ENCODE peak calls at places on chromosomes 1 and 21, in six cellular contexts. S, H, E, P, N and U are unnamed samples. For H3K4me1, the result is how much of the 10 kb centered on the place peaks cover.

GRCh38 chr1:167126811-167127210 is 32.9 kb downstream of the STYXL2 start:
- DNase-seq in S (no peak), N (no peak), H (no peak), P (no peak), E (no peak), U (no peak)

GRCh38 chr1:78779831-78780230 is 130.2 kb downstream of the IFI44 start:
- DNase-seq in P (no peak), E (no peak), N (no peak), H (no peak), S (no peak), U (no peak)

GRCh38 chr1:234842726-234843641 is 233.0 kb upstream of the IRF2BP2 start:
- DNase-seq in N (peak), H (no peak), S (no peak), E (no peak), P (no peak), U (no peak)

GRCh38 chr1:111441573-111442192 is 7.4 kb downstream of the WDR77 start:
- DNase-seq in P (no peak), E (peak), S (no peak), H (peak), N (no peak), U (no peak)

GRCh38 chr1:62906428-62906886 is 122.5 kb downstream of the ATG4C start:
- DNase-seq in S (no peak), H (peak), P (no peak), E (peak), N (no peak), U (no peak)

GRCh38 chr1:97105531-97105930 is 383.9 kb downstream of the PTBP2 start:
- DNase-seq in N (no peak), H (peak), S (no peak), P (no peak), E (peak), U (no peak)

GRCh38 chr1:185040333-185040732 is 5.0 kb upstream of the RNF2 start:
- DNase-seq in S (no peak), N (no peak), E (no peak), P (no peak), H (no peak), U (no peak)

GRCh38 chr1:167499106-167499505 is 19.2 kb downstream of the CD247 start:
- DNase-seq in N (no peak), E (no peak), S (no peak), H (no peak), P (no peak), U (no peak)

GRCh38 chr1:15469836-15470495 is 5.9 kb upstream of the CELA2B start:
- DNase-seq in E (no peak), S (no peak), P (no peak), H (no peak), N (no peak), U (no peak)

GRCh38 chr1:165763442-165763841 is 5.2 kb downstream of the TMCO1 start:
- DNase-seq in E (no peak), P (no peak), N (no peak), H (no peak), S (no peak), U (no peak)

GRCh38 chr1:14334336-14335176 is 263.9 kb upstream of the KAZN start:
- DNase-seq in H (no peak), N (no peak), P (no peak), E (no peak), S (no peak), U (no peak)

GRCh38 chr21:39176312-39176711 is 6.9 kb downstream of the PSMG1 start:
- DNase-seq in P (no peak), E (peak), H (no peak), N (no peak), S (no peak), U (no peak)

GRCh38 chr1:151574575-151575529 is 34.7 kb downstream of the TUFT1 start:
- DNase-seq in P (no peak), E (peak), H (no peak), N (no peak), S (no peak), U (peak)

GRCh38 chr1:19045898-19046889 is 89.7 kb upstream of the IFFO2 start:
- DNase-seq in N (no peak), P (peak), S (no peak), E (no peak), H (no peak), U (no peak)

GRCh38 chr1:8794605-8795004 is 22.8 kb downstream of the RERE start:
- DNase-seq in E (no peak), N (no peak), P (no peak), H (peak), S (no peak), U (no peak)

GRCh38 chr1:206930210-206930798 is 8.6 kb upstream of the FCMR start:
- DNase-seq in N (no peak), H (no peak), S (no peak), P (no peak), E (no peak), U (no peak)

GRCh38 chr1:69167876-69168275 is 399.8 kb upstream of the LRRC7 start:
- DNase-seq in E (no peak), H (no peak), N (no peak), S (no peak), P (no peak), U (no peak)

GRCh38 chr1:81801834-81802531 is 1.2 kb downstream of the ADGRL2 start:
- DNase-seq in S (peak), N (peak), E (peak), H (peak), P (peak), U (peak)

GRCh38 chr1:119097380-119097779 is 43.1 kb downstream of the WARS2 start:
- DNase-seq in S (no peak), P (no peak), N (no peak), H (no peak), E (peak), U (no peak)

GRCh38 chr1:8455700-8456305 is 137.9 kb downstream of the SLC45A1 start:
- DNase-seq in P (no peak), H (no peak), N (no peak), E (peak), S (no peak), U (no peak)

GRCh38 chr1:40948741-40949528 is 30.6 kb upstream of the CTPS1 start:
- DNase-seq in P (no peak), N (peak), S (peak), H (peak), E (peak), U (no peak)

GRCh38 chr1:235938714-235939487 is 72.2 kb upstream of the LYST start:
- DNase-seq in P (no peak), S (no peak), H (no peak), E (no peak), N (no peak), U (no peak)

GRCh38 chr1:2378956-2379732 is 12.2 kb downstream of the MORN1 start:
- DNase-seq in E (no peak), H (no peak), S (no peak), N (no peak), P (peak), U (peak)

GRCh38 chr1:91777630-91778300 is 108.2 kb downstream of the TGFBR3 start:
- DNase-seq in H (no peak), E (no peak), N (no peak), P (no peak), S (no peak), U (no peak)

DNA sequence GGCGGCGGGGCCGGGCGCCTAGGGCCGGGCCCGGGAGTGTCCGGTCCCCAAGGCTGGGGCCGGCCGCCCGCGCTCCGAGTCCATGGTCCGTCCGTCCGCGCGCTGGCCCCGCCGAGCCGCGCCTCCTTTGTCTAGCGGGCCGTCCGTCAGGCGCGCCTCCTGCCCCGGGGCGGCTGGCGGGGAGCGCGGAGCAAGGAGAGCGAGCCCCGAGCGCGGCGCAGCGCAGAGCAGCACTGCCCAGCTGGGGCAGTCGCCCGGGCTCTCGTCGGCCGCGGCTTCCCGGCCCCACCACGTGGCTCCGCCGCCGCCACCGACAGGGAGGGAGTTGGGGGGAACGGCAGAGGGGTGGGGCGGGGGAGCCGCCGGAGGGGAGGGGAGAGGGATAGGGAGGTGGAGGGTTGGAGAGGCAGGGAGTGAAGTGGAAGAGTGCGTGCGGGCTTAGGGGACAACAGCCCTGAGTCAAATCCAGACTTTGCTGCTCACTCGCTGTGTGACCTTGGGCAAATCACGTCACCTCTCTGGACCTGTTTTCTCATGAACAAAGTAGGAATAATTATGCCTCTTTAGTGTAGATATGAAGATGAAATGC is at the start of gene NKAIN1:
- DNase-seq in P (peak), N (no peak), S (no peak), H (peak), E (peak), U (no peak)
- H3K27ac ChIP-seq in P (no peak), N (no peak), S (no peak), H (no peak), E (no peak), U (no peak)

DNA sequence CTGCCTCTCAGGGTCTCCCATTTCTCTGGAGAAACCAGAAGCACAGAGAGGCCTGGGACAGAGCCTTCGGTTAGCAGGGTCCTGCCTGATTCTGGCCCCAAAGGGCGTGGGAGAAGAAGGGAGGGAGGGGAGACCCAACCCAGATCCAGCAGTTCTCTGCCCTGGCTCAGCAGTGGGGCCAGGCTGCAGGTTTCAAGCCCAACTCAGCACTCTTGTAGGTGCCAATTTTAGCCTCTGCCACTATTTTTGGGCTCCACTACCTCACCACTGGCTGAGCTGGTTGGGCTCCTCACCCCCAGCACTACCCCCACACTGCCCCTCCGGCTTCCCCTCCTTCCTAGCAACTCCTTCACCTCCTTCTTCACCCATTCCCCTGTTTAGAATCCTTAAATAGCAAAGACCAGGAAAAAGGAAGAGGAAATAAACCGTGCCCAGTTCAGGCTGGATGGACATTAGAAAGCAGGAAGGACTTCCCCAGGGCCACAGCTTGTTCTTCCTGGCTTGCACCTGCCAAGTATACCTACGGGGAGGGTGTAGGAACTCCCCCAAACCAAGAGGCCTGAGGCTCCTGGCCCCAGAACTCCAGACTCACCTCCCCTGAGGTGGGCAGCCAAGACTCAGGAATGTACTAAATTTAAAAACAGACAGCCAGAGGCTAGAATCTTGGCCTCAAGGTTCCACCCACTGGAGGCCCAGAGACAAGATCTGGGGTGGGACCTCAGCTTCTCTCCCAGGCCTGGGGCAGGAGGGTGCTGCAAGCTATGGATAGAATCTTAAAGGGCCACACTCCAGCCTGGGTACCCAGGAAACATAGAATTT is 1.4 kb upstream of the ARHGEF2 start:
- DNase-seq in N (peak), P (no peak), S (no peak), H (no peak), E (no peak), U (no peak)
- H3K4me1 ChIP-seq in N (under half), P (half or more), S (under half), H (under half), E (under half), U (under half)

GRCh38 chr1:178371236-178371635 is 125.5 kb downstream of the CLEC20A start:
- DNase-seq in P (no peak), N (no peak), H (peak), E (peak), S (no peak), U (no peak)
- H3K4me3 ChIP-seq in P (no peak), N (peak), H (no peak), E (no peak), S (no peak), U (no peak)

GRCh38 chr1:164588388-164589341 is 29.7 kb downstream of the PBX1 start:
- DNase-seq in S (peak), P (peak), N (peak), E (peak), H (peak), U (no peak)

GRCh38 chr1:164589961-164590507 is 31.1 kb downstream of the PBX1 start:
- DNase-seq in E (no peak), H (peak), P (no peak), S (no peak), N (no peak), U (no peak)

GRCh38 chr1:164586619-164587018 is 27.6 kb downstream of the PBX1 start:
- DNase-seq in E (no peak), H (no peak), S (no peak), N (no peak), P (no peak), U (no peak)

GRCh38 chr1:164589408-164589807 is 30.4 kb downstream of the PBX1 start:
- DNase-seq in H (no peak), P (no peak), S (no peak), E (no peak), N (no peak), U (no peak)

GRCh38 chr1:164587617-164588367 is 28.8 kb downstream of the PBX1 start:
- DNase-seq in P (no peak), H (no peak), E (no peak), S (no peak), N (no peak), U (no peak)
- H3K27ac ChIP-seq in P (no peak), H (no peak), E (no peak), S (no peak), N (no peak), U (no peak)

GRCh38 chr1:232554431-232554830 is 75.5 kb downstream of the SIPA1L2 start:
- DNase-seq in S (no peak), E (peak), N (no peak), P (no peak), H (no peak), U (no peak)

GRCh38 chr1:232551281-232551835 is 78.6 kb downstream of the SIPA1L2 start:
- DNase-seq in H (peak), P (no peak), E (peak), N (no peak), S (no peak), U (no peak)

GRCh38 chr1:232553050-232553754 is 76.7 kb downstream of the SIPA1L2 start:
- DNase-seq in E (peak), N (peak), P (no peak), S (peak), H (no peak), U (no peak)

GRCh38 chr1:232555581-232556189 is 74.2 kb downstream of the SIPA1L2 start:
- DNase-seq in H (peak), N (no peak), E (peak), S (no peak), P (no peak), U (no peak)

GRCh38 chr1:232553809-232554208 is 76.1 kb downstream of the SIPA1L2 start:
- DNase-seq in S (no peak), E (peak), H (no peak), P (no peak), N (no peak), U (no peak)
- H3K4me1 ChIP-seq in S (under half), E (under half), H (half or more), P (under half), N (under half), U (under half)

DNA sequence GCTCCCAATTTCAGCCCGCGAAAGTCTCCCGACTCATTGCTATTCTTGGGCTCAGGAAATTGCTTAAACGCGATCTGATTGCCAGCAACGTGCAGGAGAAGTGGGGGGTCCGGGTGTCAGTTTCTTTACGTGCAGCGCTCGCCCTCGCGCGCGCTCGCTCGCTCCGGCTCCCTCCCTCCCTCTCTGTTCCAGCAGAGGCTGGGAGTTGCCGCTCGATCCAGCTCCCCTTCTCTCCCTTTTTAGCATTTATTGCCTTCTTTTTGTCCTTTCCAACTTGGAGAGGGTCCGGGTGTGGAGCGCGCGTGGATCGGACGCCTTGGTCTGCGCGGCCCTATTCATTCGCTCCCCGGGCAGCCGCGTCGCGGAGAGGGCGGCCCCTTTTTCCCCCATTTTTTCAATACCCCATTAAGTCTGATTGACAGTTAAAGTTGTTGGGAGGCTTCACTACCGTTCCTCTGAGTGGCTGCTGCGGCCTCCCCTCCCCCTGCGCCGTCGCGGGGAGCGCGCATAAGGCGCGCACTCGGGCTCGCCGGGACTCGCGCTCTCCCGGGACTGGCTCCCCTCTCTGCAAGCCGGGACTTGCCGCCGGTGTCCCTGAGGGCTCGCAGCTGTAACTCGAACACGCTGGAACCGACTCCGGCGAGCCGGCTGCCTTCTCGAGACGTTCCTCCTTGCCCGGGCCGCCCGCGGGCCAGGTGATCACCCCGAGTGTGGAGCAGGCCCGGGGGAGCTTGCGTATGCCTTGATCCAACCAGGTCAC is at the start of gene DHRS3:
- DNase-seq in E (peak), N (peak), H (peak), P (peak), S (peak), U (peak)
- H3K4me3 ChIP-seq in E (peak), N (peak), H (peak), P (peak), S (peak), U (peak)

GRCh38 chr1:197733324-197733723 is 42.0 kb downstream of the DENND1B start:
- DNase-seq in E (no peak), S (no peak), P (no peak), N (no peak), H (no peak), U (no peak)

GRCh38 chr1:197736689-197737088 is 38.6 kb downstream of the DENND1B start:
- DNase-seq in E (no peak), H (no peak), P (no peak), N (no peak), S (no peak), U (no peak)

GRCh38 chr1:197732187-197732586 is 43.1 kb downstream of the DENND1B start:
- DNase-seq in E (no peak), P (no peak), N (no peak), S (no peak), H (peak), U (no peak)

GRCh38 chr1:197737916-197738315 is 37.4 kb downstream of the DENND1B start:
- DNase-seq in P (no peak), H (no peak), E (no peak), S (no peak), N (no peak), U (no peak)

DNA sequence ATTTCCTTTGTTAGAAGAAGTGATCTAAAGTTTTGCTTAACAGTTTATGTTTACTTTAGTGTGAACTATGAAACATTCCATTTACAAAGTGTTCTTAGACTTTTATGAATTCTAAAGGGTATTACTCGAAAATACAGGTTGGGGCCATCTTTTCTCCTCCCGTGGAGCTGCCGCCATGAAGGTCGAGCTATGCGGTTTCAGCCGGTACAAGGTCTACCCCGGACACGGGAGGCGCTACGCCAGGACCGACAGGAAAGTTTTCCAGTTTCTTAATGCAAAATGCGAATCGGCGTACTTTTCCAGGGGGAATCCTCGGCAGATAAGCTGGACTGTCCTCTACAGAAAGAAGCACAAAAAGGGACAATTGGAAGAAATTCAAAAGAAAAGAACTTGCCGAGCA is 39.8 kb downstream of the DENND1B start:
- DNase-seq in P (no peak), S (no peak), N (no peak), E (no peak), H (no peak), U (no peak)
- H3K27ac ChIP-seq in P (no peak), S (no peak), N (no peak), E (no peak), H (no peak), U (peak)

DNA sequence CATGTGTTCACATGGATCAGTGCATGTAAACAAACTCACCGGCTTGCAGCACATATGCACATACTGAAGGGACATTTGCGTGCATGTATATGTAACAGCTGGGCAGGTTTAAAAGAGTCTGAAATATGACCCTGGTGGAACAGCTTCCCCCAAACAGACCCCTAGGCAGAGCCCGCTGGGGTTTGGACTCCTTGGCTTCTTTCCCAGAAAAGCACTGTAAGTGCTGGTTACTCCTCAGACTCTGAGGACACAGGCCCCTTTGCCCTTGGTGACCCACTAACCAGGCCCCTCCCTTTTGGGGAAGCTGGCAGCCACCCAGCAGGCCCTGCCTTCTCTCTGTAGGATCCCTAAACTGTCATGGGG is 117.7 kb downstream of the NAV1 start:
- DNase-seq in E (peak), N (no peak), S (no peak), H (no peak), P (no peak), U (no peak)
- H3K4me1 ChIP-seq in E (under half), N (under half), S (under half), H (under half), P (under half), U (under half)